ENCODE peak calls at places on chromosomes 3 and 15, in ten cellular contexts. K is adrenal gland, U is fibroblast of lung, O is endodermal cell, E is fibroblast of the aortic adventitia, A is OCI-LY7, T is astrocyte of the spinal cord, C is upper lobe of right lung, Q is cardiac muscle cell, P is keratinocyte. D is an unnamed sample.

GRCh38 chr3:98971183-98971681 is 69.7 kb upstream of the DCBLD2 start:
- DNase-seq in K (no peak), U (peak), O (no peak), E (peak), A (no peak), T (peak), C (no peak), Q (no peak), P (peak), D (no peak)

GRCh38 chr15:99120050-99120777 is 15.3 kb downstream of the SYNM start:
- DNase-seq in K (no peak), U (no peak), O (peak), E (no peak), A (no peak), T (no peak), C (peak), Q (no peak), P (no peak), D (no peak)

GRCh38 chr3:43094851-43095250 is 11.0 kb downstream of the POMGNT2 start:
- DNase-seq in K (no peak), U (no peak), O (no peak), E (no peak), A (no peak), T (no peak), C (no peak), Q (no peak), P (no peak), D (no peak)

GRCh38 chr3:43894176-43895049 is 203.7 kb downstream of the ABHD5 start:
- DNase-seq in K (peak), U (peak), O (peak), E (peak), A (peak), T (peak), C (peak), Q (peak), P (no peak), D (peak)

GRCh38 chr3:57006949-57007419 is 53.5 kb upstream of the SPATA12 start:
- DNase-seq in K (peak), U (peak), O (peak), E (peak), A (peak), T (no peak), C (no peak), Q (peak), P (peak), D (no peak)

GRCh38 chr15:49877871-49878511 is 241.0 kb downstream of the ATP8B4 start:
- DNase-seq in K (no peak), U (peak), O (no peak), E (peak), A (no peak), T (no peak), C (no peak), Q (no peak), P (no peak), D (no peak)

GRCh38 chr3:3991598-3991997 is 192.4 kb downstream of the LRRN1 start:
- DNase-seq in K (no peak), U (no peak), O (no peak), E (no peak), A (no peak), T (no peak), C (no peak), Q (no peak), P (no peak), D (no peak)

GRCh38 chr15:62090988-62091387 is 24.2 kb downstream of the C2CD4A start:
- DNase-seq in K (no peak), U (no peak), O (no peak), E (no peak), A (no peak), T (no peak), C (no peak), Q (no peak), P (no peak), D (no peak)

GRCh38 chr3:4741404-4742307 is 237.6 kb upstream of the BHLHE40 start:
- DNase-seq in K (peak), U (peak), O (no peak), E (peak), A (no peak), T (peak), C (no peak), Q (no peak), P (no peak), D (no peak)

GRCh38 chr3:10008588-10009344 is 17.5 kb upstream of the FANCD2 start:
- DNase-seq in K (peak), U (peak), O (peak), E (peak), A (peak), T (peak), C (peak), Q (peak), P (no peak), D (peak)

GRCh38 chr3:42660898-42661297 is 7.4 kb downstream of the ZBTB47 start:
- DNase-seq in K (peak), U (no peak), O (peak), E (no peak), A (peak), T (no peak), C (no peak), Q (no peak), P (no peak), D (peak)

GRCh38 chr3:130820976-130821375 is 72.9 kb upstream of the ATP2C1 start:
- DNase-seq in K (peak), U (peak), O (no peak), E (peak), A (no peak), T (peak), C (no peak), Q (no peak), P (peak), D (no peak)

GRCh38 chr3:183807329-183807728 is 18.0 kb downstream of the MAP6D1 start:
- DNase-seq in K (no peak), U (no peak), O (no peak), E (no peak), A (no peak), T (no peak), C (no peak), Q (no peak), P (no peak), D (no peak)

GRCh38 chr3:66816110-66816761 is 181.9 kb upstream of the KBTBD8 start:
- DNase-seq in K (no peak), U (peak), O (no peak), E (peak), A (peak), T (peak), C (no peak), Q (peak), P (peak), D (peak)

GRCh38 chr3:179149239-179149887 is 1.2 kb downstream of the PIK3CA start:
- DNase-seq in K (peak), U (peak), O (no peak), E (peak), A (peak), T (peak), C (no peak), Q (peak), P (no peak), D (peak)

GRCh38 chr3:180421221-180421620 is 180.7 kb upstream of the TTC14 start:
- DNase-seq in K (no peak), U (no peak), O (no peak), E (no peak), A (no peak), T (no peak), C (no peak), Q (no peak), P (no peak), D (no peak)

GRCh38 chr15:101464999-101465669 is 24.4 kb downstream of the PCSK6 start:
- DNase-seq in K (no peak), U (no peak), O (peak), E (no peak), A (no peak), T (no peak), C (no peak), Q (no peak), P (no peak), D (no peak)

GRCh38 chr3:35965908-35966307 is 326.6 kb downstream of the ARPP21 start:
- DNase-seq in K (no peak), U (peak), O (no peak), E (peak), A (peak), T (peak), C (no peak), Q (peak), P (no peak), D (peak)

GRCh38 chr3:107271787-107272387 is 105.4 kb upstream of the CCDC54 start:
- DNase-seq in K (no peak), U (peak), O (no peak), E (peak), A (peak), T (peak), C (no peak), Q (peak), P (peak), D (peak)

GRCh38 chr15:87576486-87577176 is 679.9 kb downstream of the NTRK3 start:
- DNase-seq in K (no peak), U (no peak), O (no peak), E (no peak), A (no peak), T (no peak), C (no peak), Q (no peak), P (no peak), D (no peak)

GRCh38 chr3:49900491-49901153 is 3.1 kb downstream of the MST1R start:
- DNase-seq in K (peak), U (peak), O (no peak), E (peak), A (peak), T (peak), C (peak), Q (no peak), P (peak), D (no peak)

GRCh38 chr3:146223401-146224373 is 27.2 kb downstream of the PLSCR4 start:
- DNase-seq in K (no peak), U (peak), O (no peak), E (peak), A (no peak), T (peak), C (no peak), Q (no peak), P (no peak), D (no peak)

GRCh38 chr3:188749010-188749617 is 422.7 kb upstream of the TPRG1 start:
- DNase-seq in K (no peak), U (no peak), O (peak), E (no peak), A (peak), T (no peak), C (no peak), Q (peak), P (no peak), D (peak)

GRCh38 chr3:51718547-51719412 is 11.9 kb downstream of the GRM2 start:
- DNase-seq in K (peak), U (peak), O (peak), E (peak), A (peak), T (peak), C (peak), Q (peak), P (peak), D (peak)

GRCh38 chr3:43171770-43172169 is 65.9 kb upstream of the POMGNT2 start:
- DNase-seq in K (no peak), U (no peak), O (no peak), E (peak), A (no peak), T (no peak), C (no peak), Q (no peak), P (no peak), D (no peak)

DNA sequence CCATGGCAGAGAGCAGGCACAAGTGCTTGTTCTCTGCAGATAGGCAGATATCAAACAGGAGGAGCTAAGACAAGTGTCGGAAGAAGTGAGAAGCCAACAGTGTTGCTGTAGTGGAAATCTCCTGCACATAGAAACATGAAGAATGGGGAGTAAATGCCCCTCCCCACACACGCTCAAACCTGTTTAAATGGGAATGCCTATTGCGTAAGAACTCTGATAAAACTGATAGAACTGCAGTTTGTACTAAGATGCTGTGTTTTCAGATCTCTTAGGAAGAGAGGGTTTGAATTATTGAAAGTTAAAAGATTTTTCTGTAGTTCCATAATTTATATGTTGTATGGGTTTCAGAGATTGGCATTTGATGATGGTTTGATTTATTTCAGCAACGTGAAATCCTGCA is 19.6 kb downstream of the EIF2AK4 start:
- DNase-seq in K (no peak), U (no peak), O (no peak), E (no peak), A (no peak), T (no peak), C (no peak), Q (no peak), P (no peak), D (no peak)
- H3K4me3 ChIP-seq in K (no peak), U (no peak), O (no peak), E (no peak), A (no peak), T (no peak), C (no peak), Q (no peak), P (no peak), D (no peak)

DNA sequence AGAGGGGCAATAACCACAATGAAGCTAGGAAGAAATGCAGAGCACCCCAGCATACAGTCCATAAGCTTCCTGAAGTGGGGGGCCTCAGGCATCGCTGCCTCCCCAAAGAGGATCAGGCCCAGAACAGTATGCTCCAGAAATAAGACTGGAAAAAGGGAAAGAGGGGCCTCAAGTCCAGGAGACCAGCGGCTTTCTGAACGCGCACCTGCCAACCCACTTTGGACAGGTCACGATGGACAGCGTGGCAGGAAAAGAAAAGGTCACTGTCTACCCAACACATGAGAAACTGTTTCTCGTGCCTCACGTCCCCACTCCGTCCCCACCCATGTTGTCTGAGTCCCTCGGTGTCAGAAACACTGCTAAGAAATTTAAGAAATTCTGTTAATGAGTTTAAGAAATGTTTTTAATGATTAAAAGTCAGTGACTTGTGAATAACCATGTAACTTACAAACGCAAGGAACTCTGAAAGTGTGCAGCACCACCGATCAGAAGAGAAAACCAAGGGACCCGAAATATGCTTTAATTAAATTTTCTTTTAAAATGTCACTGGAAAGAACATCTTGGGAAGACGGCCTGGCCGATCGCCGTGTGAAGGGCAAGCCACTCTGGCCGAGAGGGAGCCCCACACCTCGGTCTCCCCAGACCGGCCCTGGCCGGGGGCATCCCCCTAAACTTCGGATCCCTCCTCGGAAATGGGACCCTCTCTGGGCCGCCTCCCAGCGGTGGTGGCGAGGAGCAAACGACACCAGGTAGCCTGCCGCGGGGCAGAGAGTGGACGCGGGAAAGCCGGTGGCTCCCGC is 1.7 kb upstream of the PPARG start:
- DNase-seq in K (no peak), U (no peak), O (peak), E (peak), A (no peak), T (no peak), C (peak), Q (peak), P (no peak), D (no peak)
- TF ChIP-seq CTCF in K (no peak), U (peak), O (peak), E (peak), A (no peak), T (peak), C (no peak), Q (no peak), P (no peak), D (no peak)

GRCh38 chr15:67745059-67745993 is 80.0 kb upstream of the SKOR1 start:
- DNase-seq in K (no peak), U (no peak), O (no peak), E (peak), A (no peak), T (no peak), C (no peak), Q (no peak), P (no peak), D (no peak)

GRCh38 chr15:67743558-67743957 is 81.8 kb upstream of the SKOR1 start:
- DNase-seq in K (no peak), U (no peak), O (no peak), E (no peak), A (no peak), T (no peak), C (no peak), Q (no peak), P (no peak), D (no peak)

GRCh38 chr15:67746450-67746849 is 78.9 kb upstream of the SKOR1 start:
- DNase-seq in K (no peak), U (no peak), O (no peak), E (no peak), A (no peak), T (no peak), C (no peak), Q (no peak), P (no peak), D (no peak)

GRCh38 chr15:67746022-67746421 is 79.3 kb upstream of the SKOR1 start:
- DNase-seq in K (no peak), U (no peak), O (no peak), E (peak), A (no peak), T (no peak), C (no peak), Q (no peak), P (no peak), D (no peak)

DNA sequence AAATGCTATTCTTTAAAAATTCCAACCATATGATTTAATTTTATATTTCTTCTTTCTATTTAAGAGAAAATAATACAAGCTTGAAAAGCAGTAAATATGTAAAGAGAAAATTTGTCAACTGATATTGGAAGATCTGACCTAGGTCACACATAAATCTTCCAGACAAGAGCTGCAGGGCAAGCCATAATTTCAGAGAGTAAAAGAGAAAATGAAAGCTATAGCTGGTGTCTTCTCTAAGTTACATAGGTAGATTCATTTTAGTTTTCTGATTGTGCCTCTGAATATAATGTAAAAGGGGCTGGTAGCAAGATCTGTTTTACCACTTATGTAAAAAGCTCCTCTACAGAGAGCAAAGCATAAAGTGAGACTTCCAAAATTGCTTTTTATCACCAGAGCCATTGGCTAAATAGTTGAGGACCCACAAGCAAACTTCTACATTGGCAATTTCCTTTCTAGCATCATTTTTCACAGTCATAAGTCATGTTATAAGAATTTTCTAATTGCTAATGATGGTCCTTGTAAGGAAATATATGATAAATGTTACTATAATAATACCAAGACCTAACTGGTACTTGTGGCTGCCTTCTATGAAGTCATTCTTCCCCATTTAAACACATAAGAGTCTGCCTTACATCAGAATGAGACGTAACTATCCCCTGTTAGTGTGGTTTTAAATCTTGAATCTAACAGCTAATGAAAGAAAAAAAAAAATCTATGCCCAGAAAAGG is 80.8 kb upstream of the SKOR1 start:
- DNase-seq in K (peak), U (peak), O (no peak), E (no peak), A (no peak), T (no peak), C (no peak), Q (no peak), P (no peak), D (peak)
- H3K4me3 ChIP-seq in K (no peak), U (no peak), O (no peak), E (no peak), A (no peak), T (no peak), C (no peak), Q (no peak), P (no peak), D (peak)

DNA sequence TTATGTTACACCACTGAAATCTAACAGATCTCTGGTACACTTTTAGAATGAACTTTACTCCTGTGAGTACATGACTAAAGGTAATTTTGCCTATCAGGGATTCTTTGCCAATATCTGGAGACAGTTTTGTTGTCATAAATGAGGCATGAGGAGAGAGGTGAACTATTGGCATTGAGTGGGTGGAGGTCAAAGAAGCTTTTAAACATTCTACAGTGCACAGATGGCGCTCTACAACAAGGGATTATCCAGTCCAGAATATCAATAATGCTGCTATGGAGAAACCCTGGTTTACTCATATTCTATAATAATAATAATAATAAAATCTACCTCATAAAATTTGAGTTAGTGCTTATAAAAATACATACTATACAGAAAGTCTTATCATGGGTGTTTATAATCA is 702.3 kb downstream of the SI start:
- DNase-seq in K (no peak), U (no peak), O (no peak), E (no peak), A (no peak), T (no peak), C (no peak), Q (no peak), P (no peak), D (no peak)
- TF ChIP-seq CTCF in K (no peak), U (no peak), O (no peak), E (no peak), A (no peak), T (no peak), C (no peak), Q (no peak), P (no peak), D (no peak)

DNA sequence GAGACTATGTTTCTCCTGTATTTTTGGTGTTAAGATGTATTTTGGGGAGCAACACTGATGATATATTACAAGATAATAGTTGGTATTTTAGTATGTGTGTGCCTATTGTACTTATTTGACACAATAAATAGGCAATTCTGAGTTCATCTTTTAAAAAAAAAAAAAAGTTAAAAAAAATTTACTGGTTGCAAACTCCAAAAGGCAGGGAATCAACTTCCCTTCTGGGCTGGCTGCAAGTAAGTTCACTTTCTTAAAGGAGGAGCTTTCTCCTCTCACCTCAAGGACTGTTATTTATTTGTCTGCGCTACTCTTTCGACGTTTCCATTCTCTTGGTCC is 335 bp upstream of the VPS8 start:
- DNase-seq in K (no peak), U (no peak), O (no peak), E (no peak), A (no peak), T (no peak), C (no peak), Q (no peak), P (no peak), D (no peak)
- H3K4me3 ChIP-seq in K (peak), U (no peak), O (peak), E (peak), A (peak), T (peak), C (peak), Q (peak), P (no peak), D (peak)

GRCh38 chr3:16595778-16596177 is 9.4 kb downstream of the DAZL start:
- DNase-seq in K (no peak), U (no peak), O (no peak), E (no peak), A (no peak), T (peak), C (no peak), Q (no peak), P (no peak), D (no peak)
- TF ChIP-seq CTCF in K (no peak), U (peak), O (no peak), E (no peak), A (peak), T (no peak), C (no peak), Q (no peak), P (no peak), D (no peak)

GRCh38 chr3:149744630-149745029 is 7.7 kb downstream of the COMMD2 start:
- DNase-seq in K (no peak), U (no peak), O (no peak), E (no peak), A (no peak), T (no peak), C (no peak), Q (no peak), P (no peak), D (no peak)
- H3K4me3 ChIP-seq in K (no peak), U (no peak), O (no peak), E (no peak), A (no peak), T (no peak), C (no peak), Q (no peak), P (no peak), D (no peak)